ENCODE peak calls at places on chromosomes 4 and X, in seven cellular contexts. One of them, this sample, is unnamed.

GRCh38 chrX:110944793-110945466 is 149.3 kb upstream of the CHRDL1 start:
- DNase-seq in coronary artery: no peak
- DNase-seq in M059J: no peak
- DNase-seq in endodermal cell: peak; percentile 76
- DNase-seq in cardiac fibroblast: no peak
- DNase-seq in activated CD8-positive, alpha-beta memory T cell treated with anti-CD3 and anti-CD28 coated beads for 48 hours: no peak
- DNase-seq in T-helper 9 cell: no peak
- DNase-seq in this sample: no peak

GRCh38 chrX:110836982-110837381 is 41.4 kb upstream of the CHRDL1 start:
- DNase-seq in coronary artery: no peak
- DNase-seq in M059J: no peak
- DNase-seq in endodermal cell: peak; percentile 79
- DNase-seq in cardiac fibroblast: no peak
- DNase-seq in activated CD8-positive, alpha-beta memory T cell treated with anti-CD3 and anti-CD28 coated beads for 48 hours: no peak
- DNase-seq in T-helper 9 cell: no peak
- DNase-seq in this sample: no peak

GRCh38 chr4:175776217-175776616 is 35.8 kb downstream of the GPM6A start:
- DNase-seq in coronary artery: no peak
- DNase-seq in M059J: peak; percentile 81
- DNase-seq in endodermal cell: peak; percentile 73
- DNase-seq in cardiac fibroblast: peak; percentile 6
- DNase-seq in activated CD8-positive, alpha-beta memory T cell treated with anti-CD3 and anti-CD28 coated beads for 48 hours: no peak
- DNase-seq in T-helper 9 cell: no peak
- DNase-seq in this sample: peak; percentile 79

GRCh38 chrX:41236629-41237028 is 97.3 kb upstream of the DDX3X start:
- DNase-seq in coronary artery: no peak
- DNase-seq in M059J: no peak
- DNase-seq in endodermal cell: no peak
- DNase-seq in cardiac fibroblast: no peak
- DNase-seq in activated CD8-positive, alpha-beta memory T cell treated with anti-CD3 and anti-CD28 coated beads for 48 hours: no peak
- DNase-seq in T-helper 9 cell: no peak
- DNase-seq in this sample: no peak

GRCh38 chr4:152281822-152282221 is 254.1 kb downstream of the FBXW7 start:
- DNase-seq in coronary artery: no peak
- DNase-seq in M059J: no peak
- DNase-seq in endodermal cell: no peak
- DNase-seq in cardiac fibroblast: no peak
- DNase-seq in activated CD8-positive, alpha-beta memory T cell treated with anti-CD3 and anti-CD28 coated beads for 48 hours: no peak
- DNase-seq in T-helper 9 cell: no peak
- DNase-seq in this sample: no peak

GRCh38 chr4:86498560-86499166 is 95.5 kb upstream of the PTPN13 start:
- DNase-seq in coronary artery: no peak
- DNase-seq in M059J: peak; percentile 72
- DNase-seq in endodermal cell: no peak
- DNase-seq in cardiac fibroblast: peak; percentile 74
- DNase-seq in activated CD8-positive, alpha-beta memory T cell treated with anti-CD3 and anti-CD28 coated beads for 48 hours: no peak
- DNase-seq in T-helper 9 cell: no peak
- DNase-seq in this sample: peak; percentile 58

GRCh38 chr4:159508917-159509500 is 406.1 kb downstream of the RAPGEF2 start:
- DNase-seq in coronary artery: no peak
- DNase-seq in M059J: peak; percentile 60
- DNase-seq in endodermal cell: no peak
- DNase-seq in cardiac fibroblast: peak; percentile 77
- DNase-seq in activated CD8-positive, alpha-beta memory T cell treated with anti-CD3 and anti-CD28 coated beads for 48 hours: no peak
- DNase-seq in T-helper 9 cell: no peak
- DNase-seq in this sample: peak; percentile 62

GRCh38 chrX:63686878-63687714 is 97.9 kb downstream of the ARHGEF9 start:
- DNase-seq in coronary artery: no peak
- DNase-seq in M059J: peak; percentile 63
- DNase-seq in endodermal cell: peak; percentile 57
- DNase-seq in cardiac fibroblast: peak; percentile 69
- DNase-seq in activated CD8-positive, alpha-beta memory T cell treated with anti-CD3 and anti-CD28 coated beads for 48 hours: no peak
- DNase-seq in T-helper 9 cell: no peak
- DNase-seq in this sample: peak; percentile 39

GRCh38 chr4:16897991-16898827 is at the start of gene LDB2:
- DNase-seq in coronary artery: peak; percentile 80
- DNase-seq in M059J: peak; percentile 87
- DNase-seq in endodermal cell: peak; percentile 89
- DNase-seq in cardiac fibroblast: peak; percentile 75
- DNase-seq in activated CD8-positive, alpha-beta memory T cell treated with anti-CD3 and anti-CD28 coated beads for 48 hours: no peak
- DNase-seq in T-helper 9 cell: no peak
- DNase-seq in this sample: no peak

GRCh38 chrX:19751068-19751467 is 136.3 kb downstream of the SH3KBP1 start:
- DNase-seq in coronary artery: no peak
- DNase-seq in M059J: no peak
- DNase-seq in endodermal cell: peak; percentile 62
- DNase-seq in cardiac fibroblast: no peak
- DNase-seq in activated CD8-positive, alpha-beta memory T cell treated with anti-CD3 and anti-CD28 coated beads for 48 hours: no peak
- DNase-seq in T-helper 9 cell: no peak
- DNase-seq in this sample: no peak

GRCh38 chr4:140641789-140642439 is 73.2 kb upstream of the UCP1 start:
- DNase-seq in coronary artery: no peak
- DNase-seq in M059J: no peak
- DNase-seq in endodermal cell: peak; percentile 87
- DNase-seq in cardiac fibroblast: no peak
- DNase-seq in activated CD8-positive, alpha-beta memory T cell treated with anti-CD3 and anti-CD28 coated beads for 48 hours: no peak
- DNase-seq in T-helper 9 cell: no peak
- DNase-seq in this sample: no peak

GRCh38 chrX:9515973-9516538 is 51.2 kb downstream of the TBL1X start:
- DNase-seq in coronary artery: peak; percentile 1
- DNase-seq in M059J: no peak
- DNase-seq in endodermal cell: no peak
- DNase-seq in cardiac fibroblast: no peak
- DNase-seq in activated CD8-positive, alpha-beta memory T cell treated with anti-CD3 and anti-CD28 coated beads for 48 hours: no peak
- DNase-seq in T-helper 9 cell: no peak
- DNase-seq in this sample: no peak

GRCh38 chrX:3659761-3660160 is 53.7 kb downstream of the PRKX start:
- DNase-seq in coronary artery: no peak
- DNase-seq in M059J: peak; percentile 27
- DNase-seq in endodermal cell: no peak
- DNase-seq in cardiac fibroblast: peak; percentile 32
- DNase-seq in activated CD8-positive, alpha-beta memory T cell treated with anti-CD3 and anti-CD28 coated beads for 48 hours: no peak
- DNase-seq in T-helper 9 cell: no peak
- DNase-seq in this sample: peak; percentile 12

GRCh38 chr4:140158234-140159030 is 4.4 kb upstream of the MAML3 start:
- DNase-seq in coronary artery: no peak
- DNase-seq in M059J: no peak
- DNase-seq in endodermal cell: no peak
- DNase-seq in cardiac fibroblast: no peak
- DNase-seq in activated CD8-positive, alpha-beta memory T cell treated with anti-CD3 and anti-CD28 coated beads for 48 hours: no peak
- DNase-seq in T-helper 9 cell: no peak
- DNase-seq in this sample: no peak

GRCh38 chrX:80026116-80026515 is 11.6 kb downstream of the TBX22 start:
- DNase-seq in coronary artery: no peak
- DNase-seq in M059J: no peak
- DNase-seq in endodermal cell: no peak
- DNase-seq in cardiac fibroblast: no peak
- DNase-seq in activated CD8-positive, alpha-beta memory T cell treated with anti-CD3 and anti-CD28 coated beads for 48 hours: no peak
- DNase-seq in T-helper 9 cell: no peak
- DNase-seq in this sample: no peak

GRCh38 chr4:6750302-6751221 is 32.0 kb upstream of the KIAA0232 start:
- DNase-seq in coronary artery: no peak
- DNase-seq in M059J: no peak
- DNase-seq in endodermal cell: no peak
- DNase-seq in cardiac fibroblast: no peak
- DNase-seq in activated CD8-positive, alpha-beta memory T cell treated with anti-CD3 and anti-CD28 coated beads for 48 hours: no peak
- DNase-seq in T-helper 9 cell: no peak
- DNase-seq in this sample: no peak

This sample was measured in A172.